ENCODE peak calls at places on chromosomes 2 and 18, in ten cellular contexts. One of them, this sample, is unnamed.

GRCh38 chr2:137910641-137911040 is 53.6 kb upstream of the HNMT start:
- DNase-seq in stomach: no peak
- DNase-seq in NCI-H1436 treated with DMSO at 0.1 percent for 48 hours: no peak
- DNase-seq in hippocampal formation: no peak
- DNase-seq in CD8-positive, alpha-beta memory T cell: no peak
- DNase-seq in activated T-cell treated with anti-CD3 and anti-CD28 coated beads for 24 hours: no peak
- DNase-seq in Panc1: no peak
- DNase-seq in AG10803: peak
- DNase-seq in kidney glomerular epithelial cell: no peak
- DNase-seq in fibroblast of the conjunctiva: no peak
- DNase-seq in this sample: no peak

GRCh38 chr2:152696476-152696875 is 20.8 kb downstream of the PRPF40A start:
- DNase-seq in hippocampal formation: no peak
- DNase-seq in NCI-H1436 treated with DMSO at 0.1 percent for 48 hours: no peak
- DNase-seq in CD8-positive, alpha-beta memory T cell: no peak
- DNase-seq in Panc1: no peak
- DNase-seq in kidney glomerular epithelial cell: no peak
- DNase-seq in activated T-cell treated with anti-CD3 and anti-CD28 coated beads for 24 hours: no peak
- DNase-seq in AG10803: peak
- DNase-seq in fibroblast of the conjunctiva: no peak
- DNase-seq in stomach: no peak
- DNase-seq in this sample: no peak

GRCh38 chr2:589551-589950 is 87.7 kb downstream of the TMEM18 start:
- DNase-seq in Panc1: no peak
- DNase-seq in activated T-cell treated with anti-CD3 and anti-CD28 coated beads for 24 hours: no peak
- DNase-seq in hippocampal formation: no peak
- DNase-seq in CD8-positive, alpha-beta memory T cell: no peak
- DNase-seq in fibroblast of the conjunctiva: no peak
- DNase-seq in stomach: peak
- DNase-seq in NCI-H1436 treated with DMSO at 0.1 percent for 48 hours: no peak
- DNase-seq in kidney glomerular epithelial cell: no peak
- DNase-seq in AG10803: no peak
- DNase-seq in this sample: no peak

GRCh38 chr2:108240966-108241365 is 1.2 kb downstream of the SULT1C3 start:
- DNase-seq in CD8-positive, alpha-beta memory T cell: no peak
- DNase-seq in AG10803: no peak
- DNase-seq in fibroblast of the conjunctiva: no peak
- DNase-seq in hippocampal formation: no peak
- DNase-seq in kidney glomerular epithelial cell: no peak
- DNase-seq in activated T-cell treated with anti-CD3 and anti-CD28 coated beads for 24 hours: no peak
- DNase-seq in stomach: no peak
- DNase-seq in Panc1: no peak
- DNase-seq in NCI-H1436 treated with DMSO at 0.1 percent for 48 hours: no peak
- DNase-seq in this sample: no peak

GRCh38 chr2:69509011-69509749 is 71.9 kb upstream of the NFU1 start:
- DNase-seq in kidney glomerular epithelial cell: no peak
- DNase-seq in hippocampal formation: peak
- DNase-seq in Panc1: no peak
- DNase-seq in stomach: no peak
- DNase-seq in AG10803: peak
- DNase-seq in CD8-positive, alpha-beta memory T cell: no peak
- DNase-seq in NCI-H1436 treated with DMSO at 0.1 percent for 48 hours: no peak
- DNase-seq in activated T-cell treated with anti-CD3 and anti-CD28 coated beads for 24 hours: no peak
- DNase-seq in fibroblast of the conjunctiva: no peak
- DNase-seq in this sample: peak

GRCh38 chr2:196131384-196131861 is 40.0 kb downstream of the STK17B start:
- DNase-seq in fibroblast of the conjunctiva: no peak
- DNase-seq in NCI-H1436 treated with DMSO at 0.1 percent for 48 hours: no peak
- DNase-seq in kidney glomerular epithelial cell: no peak
- DNase-seq in stomach: peak
- DNase-seq in activated T-cell treated with anti-CD3 and anti-CD28 coated beads for 24 hours: peak
- DNase-seq in Panc1: peak
- DNase-seq in AG10803: peak
- DNase-seq in hippocampal formation: no peak
- DNase-seq in CD8-positive, alpha-beta memory T cell: peak
- DNase-seq in this sample: peak

GRCh38 chr2:238505119-238505891 is 78.6 kb downstream of the ASB1 start:
- DNase-seq in CD8-positive, alpha-beta memory T cell: peak
- DNase-seq in hippocampal formation: no peak
- DNase-seq in Panc1: no peak
- DNase-seq in NCI-H1436 treated with DMSO at 0.1 percent for 48 hours: no peak
- DNase-seq in kidney glomerular epithelial cell: no peak
- DNase-seq in stomach: no peak
- DNase-seq in fibroblast of the conjunctiva: no peak
- DNase-seq in AG10803: no peak
- DNase-seq in activated T-cell treated with anti-CD3 and anti-CD28 coated beads for 24 hours: no peak
- DNase-seq in this sample: no peak

GRCh38 chr2:218568190-218569037 is at the start of the genes CNOT9 and USP37:
- DNase-seq in activated T-cell treated with anti-CD3 and anti-CD28 coated beads for 24 hours: peak
- DNase-seq in stomach: peak
- DNase-seq in CD8-positive, alpha-beta memory T cell: peak
- DNase-seq in hippocampal formation: peak
- DNase-seq in fibroblast of the conjunctiva: peak
- DNase-seq in Panc1: peak
- DNase-seq in NCI-H1436 treated with DMSO at 0.1 percent for 48 hours: peak
- DNase-seq in AG10803: peak
- DNase-seq in kidney glomerular epithelial cell: peak
- DNase-seq in this sample: peak

GRCh38 chr2:120915670-120916069 is 180.0 kb downstream of the GLI2 start:
- DNase-seq in hippocampal formation: no peak
- DNase-seq in stomach: no peak
- DNase-seq in AG10803: no peak
- DNase-seq in fibroblast of the conjunctiva: no peak
- DNase-seq in kidney glomerular epithelial cell: no peak
- DNase-seq in CD8-positive, alpha-beta memory T cell: no peak
- DNase-seq in Panc1: no peak
- DNase-seq in NCI-H1436 treated with DMSO at 0.1 percent for 48 hours: no peak
- DNase-seq in activated T-cell treated with anti-CD3 and anti-CD28 coated beads for 24 hours: no peak
- DNase-seq in this sample: no peak

GRCh38 chr18:63951302-63951705 is 2.2 kb downstream of the HMSD start:
- DNase-seq in stomach: no peak
- DNase-seq in Panc1: no peak
- DNase-seq in fibroblast of the conjunctiva: no peak
- DNase-seq in NCI-H1436 treated with DMSO at 0.1 percent for 48 hours: no peak
- DNase-seq in activated T-cell treated with anti-CD3 and anti-CD28 coated beads for 24 hours: no peak
- DNase-seq in kidney glomerular epithelial cell: peak
- DNase-seq in AG10803: peak
- DNase-seq in hippocampal formation: no peak
- DNase-seq in CD8-positive, alpha-beta memory T cell: no peak
- DNase-seq in this sample: no peak

This sample was measured in colonic mucosa.